ENCODE peak calls at places on chromosome 9, in four cellular contexts. V is GM12878, Y is GM12891, U is K562. W is an unnamed sample.

GRCh38 chr9:69818946-69819345 is 1.7 kb upstream of the CFAP95 start:
- DNase-seq in V (no peak), Y (no peak), U (no peak), W (no peak)

GRCh38 chr9:113343732-113344231 is 3.7 kb upstream of the WDR31 start:
- DNase-seq in V (no peak), Y (no peak), U (peak; percentile 36), W (no peak)

GRCh38 chr9:8622222-8622802 is 822.7 kb upstream of the DMAC1 start:
- DNase-seq in V (no peak), Y (no peak), U (no peak), W (no peak)

GRCh38 chr9:114078021-114078780 is at the start of gene AMBP:
- DNase-seq in V (no peak), Y (no peak), U (peak; percentile 52), W (no peak)

GRCh38 chr9:131943397-131943796 is 136.3 kb downstream of the MED27 start:
- DNase-seq in V (no peak), Y (no peak), U (no peak), W (no peak)

GRCh38 chr9:35904966-35905781 is 828 bp upstream of the HRCT1 start:
- DNase-seq in V (no peak), Y (no peak), U (no peak), W (no peak)

GRCh38 chr9:76512826-76513225 is 53.8 kb downstream of the GCNT1 start:
- DNase-seq in V (no peak), Y (no peak), U (no peak), W (no peak)

GRCh38 chr9:95510610-95511231 is 6.0 kb downstream of the PTCH1 start:
- DNase-seq in V (peak; percentile 46), Y (peak; percentile 70), U (peak; percentile 83), W (peak; percentile 60)

GRCh38 chr9:1366300-1366699 is 316.1 kb downstream of the DMRT2 start:
- DNase-seq in V (no peak), Y (no peak), U (no peak), W (no peak)

GRCh38 chr9:33133186-33133585 is 34.0 kb downstream of the B4GALT1 start:
- DNase-seq in V (no peak), Y (no peak), U (no peak), W (no peak)

GRCh38 chr9:93658184-93658925 is 82.0 kb downstream of the PHF2 start:
- DNase-seq in V (no peak), Y (no peak), U (no peak), W (no peak)

GRCh38 chr9:21465859-21466518 is 16.1 kb downstream of the IFNE start:
- DNase-seq in V (no peak), Y (no peak), U (no peak), W (no peak)

GRCh38 chr9:135905380-135906282 is 1.7 kb downstream of the CAMSAP1 start:
- DNase-seq in V (no peak), Y (no peak), U (no peak), W (no peak)

GRCh38 chr9:87381746-87382145 is 115.9 kb upstream of the DAPK1 start:
- DNase-seq in V (no peak), Y (no peak), U (no peak), W (no peak)

GRCh38 chr9:90038778-90039177 is 434.0 kb downstream of the GADD45G start:
- DNase-seq in V (no peak), Y (no peak), U (no peak), W (no peak)

GRCh38 chr9:3980771-3981170 is 319.1 kb downstream of the GLIS3 start:
- DNase-seq in V (no peak), Y (no peak), U (no peak), W (no peak)

GRCh38 chr9:36151306-36152210 is 15.0 kb downstream of the GLIPR2 start:
- DNase-seq in V (peak; percentile 72), Y (peak; percentile 72), U (no peak), W (peak; percentile 97)

GRCh38 chr9:121529237-121529987 is 29.8 kb upstream of the GGTA1 start:
- DNase-seq in V (no peak), Y (no peak), U (no peak), W (no peak)

GRCh38 chr9:72983056-72983455 is 30.2 kb upstream of the ALDH1A1 start:
- DNase-seq in V (no peak), Y (no peak), U (no peak), W (no peak)
- TF ChIP-seq SPI1 in V (no peak), Y (no peak), U (no peak), W (no peak)

DNA sequence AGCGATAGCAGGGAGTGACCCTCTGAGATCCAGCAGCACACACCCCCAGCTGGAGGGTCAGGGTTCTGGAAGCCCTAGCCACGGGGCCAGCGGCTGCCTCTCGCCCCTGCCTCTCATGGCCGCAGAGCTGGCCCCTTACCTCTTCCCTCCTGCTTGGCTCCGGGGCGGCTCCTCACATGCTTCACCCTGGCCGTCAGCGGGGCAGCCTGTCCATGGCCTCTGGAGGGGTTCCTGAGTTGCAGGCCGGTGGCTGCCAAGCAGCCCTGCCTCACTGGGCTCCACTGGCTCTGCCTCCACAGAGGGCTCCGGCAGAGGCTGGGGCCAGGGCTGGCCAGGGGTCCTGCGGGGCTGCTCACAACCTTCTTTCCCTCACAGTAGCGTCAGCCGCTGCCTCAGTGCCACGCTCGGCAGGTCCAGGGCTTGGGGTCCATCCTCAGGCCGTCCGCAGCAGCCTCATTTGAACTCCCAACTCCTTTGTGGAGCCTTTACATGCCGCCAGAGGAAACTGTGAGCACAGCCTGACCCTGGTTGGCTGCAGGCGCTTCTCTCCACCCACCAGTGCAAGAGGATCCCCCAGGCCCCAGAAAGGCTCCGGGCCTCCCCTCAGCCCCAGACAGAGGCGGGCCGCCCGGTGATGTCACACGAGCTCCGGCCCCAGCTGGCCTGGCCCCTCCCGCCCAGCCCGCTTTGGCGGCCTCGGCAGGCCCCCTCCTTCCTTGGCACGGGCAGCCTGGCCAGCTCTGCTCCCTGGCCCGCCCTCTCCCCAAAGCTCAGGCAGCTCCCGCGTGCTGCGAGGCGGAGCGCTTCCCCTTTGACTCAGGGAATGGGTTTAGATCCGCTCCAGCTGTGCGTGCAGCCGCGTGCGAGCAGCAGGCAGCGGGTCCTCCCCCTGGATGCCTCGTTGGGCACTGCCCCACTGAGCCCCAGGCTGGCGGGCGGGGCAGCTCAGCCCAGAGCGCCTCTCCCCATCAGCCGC is at the start of gene ANGPTL2:
- DNase-seq in V (no peak), Y (peak; percentile 64), U (peak; percentile 23), W (peak; percentile 72)
- TF ChIP-seq SPI1 in V (peak; percentile 41), Y (peak; percentile 49), U (no peak), W (peak; percentile 66)

DNA sequence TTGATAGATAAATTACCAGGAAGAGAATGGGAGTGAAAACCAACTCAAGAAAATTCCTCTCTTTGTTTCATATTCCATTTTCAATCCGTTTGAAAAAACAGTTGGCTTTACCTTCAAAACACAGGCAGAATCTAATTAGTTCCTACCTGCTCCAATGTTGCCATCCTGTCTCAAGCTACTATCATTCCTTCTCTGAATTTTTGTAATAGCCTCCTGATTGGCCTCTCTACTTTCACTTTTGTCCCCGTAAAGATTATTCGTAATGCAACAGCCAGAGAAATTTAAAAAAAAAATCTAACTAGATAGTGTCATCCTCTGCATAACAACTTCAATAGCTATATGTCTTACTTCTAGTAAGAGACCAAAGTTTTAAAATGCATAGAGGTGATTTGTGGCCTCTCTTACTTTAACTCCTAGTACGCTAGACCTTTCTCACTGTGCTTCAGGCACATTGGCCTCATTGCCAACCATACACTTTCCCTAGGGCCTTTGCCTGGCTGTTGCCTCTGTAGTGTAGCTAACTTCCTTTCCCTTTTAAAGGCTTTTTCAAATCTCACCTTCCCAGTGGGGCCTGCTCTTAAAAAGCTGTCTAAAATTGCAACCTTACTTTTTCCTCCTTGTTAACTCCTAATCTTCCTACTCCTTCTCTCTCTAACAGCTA is 311.3 kb upstream of the GRIN3A start:
- DNase-seq in V (no peak), Y (no peak), U (no peak), W (no peak)
- TF ChIP-seq SPI1 in V (no peak), Y (no peak), U (no peak), W (no peak)

DNA sequence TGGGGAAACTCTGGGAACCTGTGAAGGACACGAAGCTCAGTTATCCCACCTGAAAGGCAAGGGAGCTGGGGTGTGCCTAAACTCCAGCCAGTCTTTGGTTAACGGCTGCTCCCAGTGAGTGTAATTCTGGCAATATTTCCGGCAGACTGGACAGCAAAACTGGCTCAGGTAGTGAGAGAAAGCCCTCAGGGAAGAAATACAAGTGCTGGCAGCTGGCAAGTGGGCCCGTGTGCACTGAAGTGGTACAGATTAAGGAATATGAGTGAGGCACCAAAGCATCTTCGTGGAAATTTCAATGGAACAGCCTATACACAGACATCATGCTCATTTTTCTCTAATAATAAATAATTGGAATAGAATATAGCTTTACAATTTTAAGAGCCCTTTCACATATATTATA is 56.2 kb downstream of the ABHD17B start:
- DNase-seq in V (no peak), Y (no peak), U (no peak), W (no peak)
- TF ChIP-seq SPI1 in V (no peak), Y (no peak), U (no peak), W (no peak)

W was measured in HL-60.